ENCODE peak calls at places on chromosome 12, in ten cellular contexts. A is KG1, B is HT-29, C is NCI-H69, F is mesenchymal stem cell, V is kidney glomerular epithelial cell, P is AG10803, M is sciatic nerve, Z is aorta, H is Panc1. D is an unnamed sample.

GRCh38 chr12:105428793-105429192 is 98.3 kb downstream of the C12orf75 start:
- DNase-seq in A (no peak), B (no peak), C (no peak), F (no peak), V (no peak), P (peak), M (no peak), Z (no peak), H (no peak), D (no peak)

GRCh38 chr12:47021298-47021697 is 58.1 kb upstream of the PCED1B start:
- DNase-seq in A (peak), B (peak), C (peak), F (peak), V (peak), P (peak), M (no peak), Z (no peak), H (peak), D (no peak)

GRCh38 chr12:6956332-6956727 is 5.2 kb downstream of the PTPN6 start:
- DNase-seq in A (no peak), B (no peak), C (no peak), F (no peak), V (no peak), P (no peak), M (no peak), Z (peak), H (no peak), D (no peak)

GRCh38 chr12:89454080-89454848 is 70.3 kb downstream of the GALNT4 start:
- DNase-seq in A (no peak), B (no peak), C (no peak), F (peak), V (no peak), P (peak), M (no peak), Z (no peak), H (no peak), D (no peak)

GRCh38 chr12:98646165-98646764 is 1.2 kb downstream of the APAF1 start:
- DNase-seq in A (no peak), B (peak), C (peak), F (peak), V (peak), P (peak), M (no peak), Z (no peak), H (no peak), D (no peak)

GRCh38 chr12:12449533-12450025 is 92.7 kb downstream of the BORCS5 start:
- DNase-seq in A (no peak), B (peak), C (peak), F (peak), V (no peak), P (no peak), M (no peak), Z (no peak), H (no peak), D (peak)

GRCh38 chr12:31362115-31362758 is 36.3 kb upstream of the SINHCAF start:
- DNase-seq in A (no peak), B (peak), C (peak), F (no peak), V (no peak), P (no peak), M (no peak), Z (no peak), H (no peak), D (no peak)

GRCh38 chr12:120230326-120230973 is 29.5 kb upstream of the RPLP0 start:
- DNase-seq in A (no peak), B (peak), C (peak), F (peak), V (peak), P (peak), M (no peak), Z (no peak), H (no peak), D (no peak)

GRCh38 chr12:11630046-11630706 is 19.3 kb upstream of the ETV6 start:
- DNase-seq in A (no peak), B (no peak), C (peak), F (no peak), V (no peak), P (no peak), M (no peak), Z (no peak), H (no peak), D (no peak)

GRCh38 chr12:57176846-57177245 is 29.4 kb upstream of the LRP1-AS start:
- DNase-seq in A (no peak), B (no peak), C (no peak), F (no peak), V (no peak), P (no peak), M (no peak), Z (no peak), H (no peak), D (no peak)

GRCh38 chr12:57770734-57771133 is 1.2 kb downstream of the METTL1 start:
- DNase-seq in A (no peak), B (no peak), C (no peak), F (no peak), V (no peak), P (no peak), M (no peak), Z (no peak), H (no peak), D (no peak)

GRCh38 chr12:11763760-11764520 is 114.5 kb downstream of the ETV6 start:
- DNase-seq in A (no peak), B (no peak), C (no peak), F (peak), V (peak), P (peak), M (no peak), Z (no peak), H (no peak), D (no peak)

GRCh38 chr12:39401459-39401858 is 41.5 kb downstream of the KIF21A start:
- DNase-seq in A (no peak), B (no peak), C (no peak), F (no peak), V (no peak), P (peak), M (no peak), Z (no peak), H (no peak), D (no peak)

GRCh38 chr12:121404734-121405133 is 4.8 kb downstream of the RNF34 start:
- DNase-seq in A (no peak), B (peak), C (peak), F (no peak), V (no peak), P (no peak), M (no peak), Z (no peak), H (no peak), D (no peak)

GRCh38 chr12:906077-906585 is 43.4 kb downstream of the RAD52 start:
- DNase-seq in A (no peak), B (no peak), C (no peak), F (no peak), V (no peak), P (no peak), M (no peak), Z (no peak), H (no peak), D (no peak)

GRCh38 chr12:105462336-105462735 is 131.8 kb downstream of the C12orf75 start:
- DNase-seq in A (no peak), B (no peak), C (no peak), F (no peak), V (no peak), P (no peak), M (no peak), Z (no peak), H (no peak), D (no peak)

GRCh38 chr12:40327506-40327905 is 102.7 kb downstream of the LRRK2 start:
- DNase-seq in A (no peak), B (no peak), C (no peak), F (no peak), V (no peak), P (peak), M (no peak), Z (no peak), H (no peak), D (no peak)

GRCh38 chr12:79422060-79422812 is 268.5 kb downstream of the PAWR start:
- DNase-seq in A (no peak), B (no peak), C (no peak), F (no peak), V (peak), P (peak), M (no peak), Z (no peak), H (no peak), D (no peak)

GRCh38 chr12:46825526-46826414 is at the start of gene SLC38A4:
- DNase-seq in A (no peak), B (peak), C (peak), F (peak), V (no peak), P (peak), M (no peak), Z (peak), H (no peak), D (peak)

GRCh38 chr12:3631272-3631637 is 121.7 kb downstream of the CRACR2A start:
- DNase-seq in A (no peak), B (no peak), C (no peak), F (no peak), V (no peak), P (no peak), M (no peak), Z (no peak), H (no peak), D (no peak)

GRCh38 chr12:46109343-46110219 is 119.2 kb upstream of the SCAF11 start:
- DNase-seq in A (no peak), B (no peak), C (peak), F (no peak), V (no peak), P (no peak), M (no peak), Z (no peak), H (no peak), D (no peak)

GRCh38 chr12:51395283-51396230 is 4.4 kb upstream of the GALNT6 start:
- DNase-seq in A (no peak), B (no peak), C (no peak), F (no peak), V (no peak), P (no peak), M (no peak), Z (no peak), H (no peak), D (no peak)

GRCh38 chr12:124441443-124442190 is 125.8 kb downstream of the NCOR2 start:
- DNase-seq in A (no peak), B (peak), C (no peak), F (peak), V (no peak), P (peak), M (no peak), Z (peak), H (no peak), D (no peak)

GRCh38 chr12:71973687-71974086 is 35.0 kb downstream of the TPH2 start:
- DNase-seq in A (no peak), B (no peak), C (peak), F (no peak), V (no peak), P (no peak), M (no peak), Z (no peak), H (no peak), D (no peak)

GRCh38 chr12:45745861-45746277 is 16.4 kb downstream of the ARID2 start:
- DNase-seq in A (no peak), B (peak), C (peak), F (peak), V (peak), P (peak), M (no peak), Z (no peak), H (no peak), D (no peak)

GRCh38 chr12:15013634-15014169 is 40.9 kb downstream of the PDE6H start:
- DNase-seq in A (no peak), B (no peak), C (no peak), F (no peak), V (no peak), P (no peak), M (no peak), Z (no peak), H (no peak), D (no peak)

GRCh38 chr12:22709292-22709691 is 84.3 kb downstream of the ETNK1 start:
- DNase-seq in A (no peak), B (peak), C (peak), F (peak), V (peak), P (peak), M (no peak), Z (no peak), H (no peak), D (no peak)

GRCh38 chr12:52655251-52655650 is 3.2 kb upstream of the KRT2 start:
- DNase-seq in A (no peak), B (no peak), C (no peak), F (no peak), V (no peak), P (no peak), M (no peak), Z (no peak), H (no peak), D (no peak)

GRCh38 chr12:58364389-58365086 is 423.2 kb downstream of the ATP23 start:
- DNase-seq in A (no peak), B (no peak), C (peak), F (peak), V (peak), P (peak), M (no peak), Z (no peak), H (peak), D (no peak)

GRCh38 chr12:89106950-89107349 is 245.4 kb downstream of the DUSP6 start:
- DNase-seq in A (no peak), B (no peak), C (no peak), F (no peak), V (no peak), P (no peak), M (no peak), Z (no peak), H (no peak), D (no peak)

GRCh38 chr12:107543841-107544240 is 141.8 kb upstream of the PWP1 start:
- DNase-seq in A (no peak), B (no peak), C (no peak), F (no peak), V (no peak), P (no peak), M (no peak), Z (no peak), H (no peak), D (no peak)

GRCh38 chr12:23628836-23629235 is 320.6 kb downstream of the SOX5 start:
- DNase-seq in A (no peak), B (no peak), C (no peak), F (no peak), V (no peak), P (no peak), M (no peak), Z (no peak), H (no peak), D (no peak)

GRCh38 chr12:121005346-121005815 is 10.9 kb downstream of the C12orf43 start:
- DNase-seq in A (no peak), B (peak), C (peak), F (peak), V (no peak), P (peak), M (no peak), Z (peak), H (peak), D (no peak)

GRCh38 chr12:31962076-31962475 is 2.9 kb downstream of the RESF1 start:
- DNase-seq in A (no peak), B (no peak), C (no peak), F (no peak), V (peak), P (no peak), M (no peak), Z (no peak), H (no peak), D (no peak)

GRCh38 chr12:78473136-78473535 is 391.4 kb upstream of the SYT1 start:
- DNase-seq in A (no peak), B (no peak), C (peak), F (no peak), V (no peak), P (peak), M (no peak), Z (no peak), H (no peak), D (no peak)

GRCh38 chr12:78096909-78097597 is 266.4 kb downstream of the NAV3 start:
- DNase-seq in A (no peak), B (no peak), C (peak), F (peak), V (no peak), P (peak), M (no peak), Z (no peak), H (no peak), D (no peak)

GRCh38 chr12:89384050-89384749 is 31.9 kb upstream of the DUSP6 start:
- DNase-seq in A (no peak), B (peak), C (peak), F (peak), V (peak), P (peak), M (peak), Z (no peak), H (no peak), D (peak)

GRCh38 chr12:117742721-117743120 is 226.1 kb downstream of the KSR2 start:
- DNase-seq in A (no peak), B (no peak), C (no peak), F (peak), V (no peak), P (peak), M (no peak), Z (no peak), H (no peak), D (no peak)

GRCh38 chr12:96237465-96238077 is 43.4 kb downstream of the ELK3 start:
- DNase-seq in A (peak), B (no peak), C (peak), F (peak), V (no peak), P (peak), M (no peak), Z (peak), H (peak), D (no peak)